ENCODE peak calls at places on chromosome 4, in seven cellular contexts. D is GM12891, C is NB4, A is GM12892, K is breast epithelium, G is suprapubic skin, S is GM12878. I is an unnamed sample.

GRCh38 chr4:163611784-163612445 is 117.4 kb downstream of the TMA16 start:
- DNase-seq in D (no peak), C (no peak), A (no peak), K (no peak), G (no peak), S (no peak), I (no peak)

GRCh38 chr4:33751050-33751449 is 2493.3 kb downstream of the ARAP2 start:
- DNase-seq in D (no peak), C (no peak), A (no peak), K (no peak), G (no peak), S (no peak), I (no peak)

GRCh38 chr4:40924096-40924792 is 174.5 kb downstream of the NSUN7 start:
- DNase-seq in D (peak), C (peak), A (peak), K (peak), G (peak), S (peak), I (no peak)

GRCh38 chr4:4574792-4575191 is 32.9 kb upstream of the STX18 start:
- DNase-seq in D (no peak), C (no peak), A (no peak), K (no peak), G (no peak), S (no peak), I (no peak)

GRCh38 chr4:120821986-120822385 is 100.5 kb downstream of the PRDM5 start:
- DNase-seq in D (no peak), C (no peak), A (no peak), K (no peak), G (no peak), S (no peak), I (no peak)

GRCh38 chr4:147580396-147580795 is 36.8 kb upstream of the TMEM184C start:
- DNase-seq in D (no peak), C (peak), A (no peak), K (no peak), G (no peak), S (no peak), I (no peak)

GRCh38 chr4:137997496-137997895 is 244.7 kb downstream of the SLC7A11 start:
- DNase-seq in D (no peak), C (no peak), A (no peak), K (no peak), G (no peak), S (no peak), I (no peak)

GRCh38 chr4:38058186-38058585 is 98.0 kb downstream of the PTTG2 start:
- DNase-seq in D (no peak), C (no peak), A (no peak), K (no peak), G (no peak), S (no peak), I (no peak)

GRCh38 chr4:3331511-3332394 is 38.9 kb downstream of the RGS12 start:
- DNase-seq in D (no peak), C (no peak), A (no peak), K (peak), G (no peak), S (no peak), I (no peak)

GRCh38 chr4:110249687-110250387 is 51.4 kb upstream of the ELOVL6 start:
- DNase-seq in D (no peak), C (no peak), A (no peak), K (no peak), G (no peak), S (no peak), I (no peak)

GRCh38 chr4:140719022-140719421 is 37.2 kb downstream of the TBC1D9 start:
- DNase-seq in D (no peak), C (no peak), A (no peak), K (no peak), G (no peak), S (no peak), I (no peak)

GRCh38 chr4:24094726-24095125 is 204.9 kb upstream of the PPARGC1A start:
- DNase-seq in D (no peak), C (no peak), A (no peak), K (no peak), G (no peak), S (no peak), I (no peak)

GRCh38 chr4:20512053-20512810 is 188.0 kb upstream of the PACRGL start:
- DNase-seq in D (no peak), C (no peak), A (no peak), K (no peak), G (no peak), S (no peak), I (no peak)

GRCh38 chr4:96776922-96777510 is 937.1 kb downstream of the PDHA2 start:
- DNase-seq in D (no peak), C (no peak), A (no peak), K (no peak), G (no peak), S (no peak), I (no peak)

GRCh38 chr4:16764622-16765021 is 133.8 kb downstream of the LDB2 start:
- DNase-seq in D (no peak), C (peak), A (no peak), K (no peak), G (no peak), S (no peak), I (no peak)

GRCh38 chr4:184039963-184040383 is 134.9 kb downstream of the STOX2 start:
- DNase-seq in D (no peak), C (peak), A (no peak), K (no peak), G (no peak), S (no peak), I (no peak)

GRCh38 chr4:139866270-139866962 is 200.8 kb downstream of the MGST2 start:
- DNase-seq in D (no peak), C (no peak), A (no peak), K (no peak), G (no peak), S (no peak), I (no peak)

GRCh38 chr4:14877246-14878220 is 124.7 kb upstream of the CPEB2 start:
- DNase-seq in D (no peak), C (peak), A (no peak), K (peak), G (no peak), S (no peak), I (no peak)

GRCh38 chr4:25939330-25939729 is 25.3 kb downstream of the SMIM20 start:
- DNase-seq in D (no peak), C (peak), A (no peak), K (no peak), G (no peak), S (no peak), I (no peak)

GRCh38 chr4:8201341-8201781 is 2.3 kb downstream of the SH3TC1 start:
- DNase-seq in D (peak), C (peak), A (peak), K (no peak), G (no peak), S (peak), I (no peak)

GRCh38 chr4:19842471-19842870 is 409.2 kb upstream of the SLIT2 start:
- DNase-seq in D (no peak), C (no peak), A (no peak), K (no peak), G (no peak), S (no peak), I (no peak)

GRCh38 chr4:11440481-11441181 is 11.9 kb upstream of the HS3ST1 start:
- DNase-seq in D (no peak), C (no peak), A (no peak), K (no peak), G (no peak), S (no peak), I (no peak)

DNA sequence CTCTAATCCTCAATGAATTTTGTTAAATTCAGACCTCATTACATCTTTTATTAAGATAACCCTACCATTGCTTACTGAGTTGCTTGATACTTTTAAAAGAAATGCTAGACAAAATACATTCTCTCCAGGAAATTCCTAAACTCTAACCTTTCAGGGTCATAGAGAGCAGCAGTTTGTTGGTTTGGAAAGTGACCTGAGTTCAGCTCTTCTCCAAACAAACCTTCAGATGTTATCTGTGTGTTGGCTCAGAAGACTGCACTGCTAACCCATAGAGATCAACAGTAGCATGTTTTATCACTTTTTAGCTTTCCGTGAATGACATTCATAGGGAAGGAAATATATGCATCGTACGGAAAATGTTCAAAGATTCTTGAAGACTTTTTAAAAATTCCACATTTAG is 101.8 kb upstream of the VEGFC start:
- DNase-seq in D (no peak), C (no peak), A (no peak), K (no peak), G (no peak), S (no peak), I (no peak)
- TF ChIP-seq POLR2A in D (no peak), C (no peak), A (no peak), K (no peak), G (no peak), S (no peak), I (no peak)

DNA sequence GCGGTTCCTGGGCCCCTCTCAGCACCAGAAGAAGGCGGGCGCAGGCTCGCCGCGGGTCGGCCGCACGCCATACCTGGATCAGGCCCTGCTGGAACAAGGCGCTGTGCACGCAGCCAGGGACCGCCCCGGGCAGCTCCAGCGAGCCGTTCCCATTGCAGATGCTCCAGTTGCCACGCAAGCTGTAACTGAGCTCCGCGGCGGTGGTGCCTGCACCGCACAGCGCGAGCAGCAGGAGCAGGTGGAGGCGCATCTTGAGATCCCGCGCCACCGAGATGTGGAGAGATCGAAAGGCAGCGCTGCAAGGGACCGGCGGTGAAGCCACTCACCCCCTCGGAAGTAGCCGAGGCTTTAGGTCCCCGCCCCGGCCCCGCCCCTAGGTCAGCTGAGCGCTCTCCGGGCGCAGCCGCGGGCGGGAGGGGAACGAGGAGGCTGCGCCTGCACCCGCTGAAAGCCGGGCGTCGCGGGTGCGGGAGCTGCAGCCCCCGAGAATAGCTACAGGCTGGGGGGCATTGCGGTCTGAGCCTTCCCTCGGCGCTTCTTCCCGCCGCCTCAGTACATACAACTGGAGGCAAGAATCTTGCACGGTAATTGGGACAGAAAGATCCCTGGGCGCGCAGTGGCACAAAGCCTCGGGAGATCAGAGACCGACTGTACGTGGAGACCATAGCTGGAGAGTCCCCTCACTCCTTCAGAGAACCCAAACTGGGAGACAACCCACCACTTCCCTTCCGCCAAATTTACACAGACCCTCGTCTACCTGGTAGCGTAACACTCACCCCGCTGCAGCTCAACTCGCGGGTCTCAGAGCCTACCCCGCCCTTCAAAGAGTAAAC is at the start of gene MANBA:
- DNase-seq in D (peak), C (peak), A (peak), K (peak), G (peak), S (no peak), I (peak)
- TF ChIP-seq POLR2A in D (peak), C (peak), A (peak), K (no peak), G (peak), S (peak), I (peak)

GRCh38 chr4:74456056-74456744 is 11.3 kb downstream of the AREG start:
- DNase-seq in D (no peak), C (no peak), A (no peak), K (no peak), G (no peak), S (no peak), I (no peak)

GRCh38 chr4:74456849-74457395 is 12.0 kb downstream of the AREG start:
- DNase-seq in D (no peak), C (no peak), A (no peak), K (no peak), G (no peak), S (no peak), I (no peak)

GRCh38 chr4:74453037-74453635 is 8.2 kb downstream of the AREG start:
- DNase-seq in D (no peak), C (no peak), A (no peak), K (no peak), G (no peak), S (no peak), I (no peak)

GRCh38 chr4:74453846-74454742 is 9.2 kb downstream of the AREG start:
- DNase-seq in D (no peak), C (no peak), A (no peak), K (no peak), G (no peak), S (no peak), I (no peak)

GRCh38 chr4:74455361-74456055 is 10.6 kb downstream of the AREG start:
- DNase-seq in D (no peak), C (no peak), A (no peak), K (no peak), G (no peak), S (no peak), I (no peak)
- TF ChIP-seq POLR2A in D (no peak), C (no peak), A (no peak), K (no peak), G (no peak), S (no peak), I (no peak)

DNA sequence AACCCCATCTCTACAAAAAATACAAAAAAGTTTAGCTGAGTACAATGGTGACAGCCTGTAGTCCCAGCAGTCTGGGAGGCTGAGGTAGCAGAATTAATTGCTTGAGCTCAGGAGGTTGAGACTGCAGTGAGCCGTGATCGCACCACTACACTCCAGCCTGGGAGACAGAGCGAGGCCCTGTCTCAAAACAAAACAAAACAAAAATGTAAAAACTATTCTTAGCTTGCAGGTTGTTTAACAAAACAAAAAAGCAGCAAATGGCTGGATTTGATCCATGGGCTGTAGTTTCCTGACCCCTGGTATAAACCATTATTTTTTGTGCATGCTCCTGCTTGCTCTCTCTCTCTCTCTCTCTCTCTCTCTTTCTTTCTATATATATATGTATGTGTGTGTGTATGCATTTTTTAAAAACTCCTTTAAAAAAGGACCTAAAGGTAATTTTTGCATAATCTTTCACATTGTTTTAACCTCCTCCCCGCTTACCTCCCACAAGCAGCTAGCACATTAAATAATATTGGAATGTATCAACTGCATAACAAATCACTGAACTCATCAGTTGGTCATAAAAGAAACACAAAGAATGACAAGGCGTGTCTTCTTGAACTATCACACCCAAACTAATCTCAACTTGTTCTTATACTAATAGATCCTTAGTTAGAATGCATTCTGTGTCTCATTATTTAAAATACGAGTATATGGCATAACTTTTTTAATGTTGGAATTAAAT is 4.8 kb downstream of the AREG start:
- DNase-seq in D (no peak), C (no peak), A (no peak), K (no peak), G (no peak), S (no peak), I (no peak)
- TF ChIP-seq POLR2A in D (no peak), C (no peak), A (no peak), K (no peak), G (no peak), S (no peak), I (no peak)

I was measured in H54.